ENCODE peak calls at places on chromosomes 12 and 14, in five cellular contexts. M is transverse colon, D is stomach, P is breast epithelium, A is body of pancreas. R is an unnamed sample. For H3K9me3, the result is how much of the 10 kb centered on the place peaks cover.

GRCh38 chr12:131390408-131391100 is 320.3 kb upstream of the SFSWAP start:
- DNase-seq in M (no peak), D (no peak), P (no peak), A (no peak), R (peak)

GRCh38 chr14:29236848-29237247 is 470.3 kb downstream of the FOXG1 start:
- DNase-seq in M (no peak), D (no peak), P (no peak), A (no peak), R (no peak)

GRCh38 chr12:105402366-105402765 is 71.9 kb downstream of the C12orf75 start:
- DNase-seq in M (no peak), D (no peak), P (no peak), A (no peak), R (no peak)

GRCh38 chr14:97477353-97477752 is 680.2 kb downstream of the VRK1 start:
- DNase-seq in M (no peak), D (no peak), P (no peak), A (no peak), R (no peak)

GRCh38 chr12:55931317-55931779 is 386 bp downstream of the DGKA start:
- DNase-seq in M (peak), D (no peak), P (no peak), A (no peak), R (no peak)

GRCh38 chr12:63894132-63894531 is 49.6 kb downstream of the SRGAP1 start:
- DNase-seq in M (no peak), D (no peak), P (no peak), A (no peak), R (no peak)

GRCh38 chr14:20195911-20196310 is 5.2 kb downstream of the OR11G2 start:
- DNase-seq in M (no peak), D (no peak), P (no peak), A (no peak), R (no peak)

GRCh38 chr14:61257469-61258057 is 23.6 kb downstream of the TMEM30B start:
- DNase-seq in M (no peak), D (no peak), P (no peak), A (no peak), R (no peak)

GRCh38 chr12:71756054-71756675 is 1.5 kb downstream of the RAB21 start:
- DNase-seq in M (no peak), D (no peak), P (no peak), A (no peak), R (no peak)

GRCh38 chr12:118520428-118520827 is 144.1 kb downstream of the SUDS3 start:
- DNase-seq in M (no peak), D (no peak), P (no peak), A (no peak), R (no peak)

GRCh38 chr12:92942905-92943304 is 13.8 kb upstream of the EEA1 start:
- DNase-seq in M (no peak), D (no peak), P (no peak), A (no peak), R (no peak)

GRCh38 chr12:31478425-31478824 is 112.5 kb downstream of the DENND5B start:
- DNase-seq in M (no peak), D (no peak), P (no peak), A (no peak), R (no peak)

GRCh38 chr14:97177016-97177415 is 379.8 kb downstream of the VRK1 start:
- DNase-seq in M (no peak), D (no peak), P (no peak), A (no peak), R (no peak)

GRCh38 chr14:68173227-68173972 is 353.8 kb downstream of the RAD51B start:
- DNase-seq in M (no peak), D (no peak), P (no peak), A (no peak), R (no peak)

GRCh38 chr14:102140027-102140749 is 491 bp downstream of the WDR20 start:
- DNase-seq in M (peak), D (peak), P (peak), A (peak), R (peak)

GRCh38 chr12:71392521-71393145 is 47.0 kb upstream of the LGR5 start:
- DNase-seq in M (no peak), D (no peak), P (no peak), A (peak), R (peak)

GRCh38 chr14:61319706-61320105 is 1.7 kb upstream of the PRKCH start:
- DNase-seq in M (no peak), D (no peak), P (no peak), A (no peak), R (no peak)

GRCh38 chr14:68781161-68782021 is 11.5 kb downstream of the ZFP36L1 start:
- DNase-seq in M (peak), D (peak), P (peak), A (peak), R (peak)

GRCh38 chr12:63319936-63320633 is 169.1 kb upstream of the AVPR1A start:
- DNase-seq in M (no peak), D (no peak), P (no peak), A (no peak), R (no peak)

GRCh38 chr14:63897706-63898105 is 44.9 kb downstream of the SYNE2 start:
- DNase-seq in M (no peak), D (no peak), P (no peak), A (no peak), R (no peak)

GRCh38 chr12:9378430-9378835 is 170.2 kb upstream of the PZP start:
- DNase-seq in M (no peak), D (no peak), P (no peak), A (no peak), R (peak)

GRCh38 chr14:77212933-77213656 is 31.5 kb downstream of the TMEM63C start:
- DNase-seq in M (peak), D (peak), P (no peak), A (peak), R (peak)

GRCh38 chr12:92224685-92225331 is 79.2 kb upstream of the BTG1 start:
- DNase-seq in M (no peak), D (no peak), P (no peak), A (no peak), R (no peak)

GRCh38 chr12:130013771-130014484 is 110.1 kb upstream of the TMEM132D start:
- DNase-seq in M (peak), D (peak), P (no peak), A (peak), R (peak)

GRCh38 chr12:130029151-130029550 is 125.3 kb upstream of the TMEM132D start:
- DNase-seq in M (no peak), D (no peak), P (no peak), A (no peak), R (no peak)

GRCh38 chr12:80813820-80814219 is 97.1 kb downstream of the MYF5 start:
- DNase-seq in M (no peak), D (no peak), P (no peak), A (no peak), R (no peak)

GRCh38 chr14:51216602-51217001 is 23.4 kb upstream of the TMX1 start:
- DNase-seq in M (no peak), D (no peak), P (no peak), A (no peak), R (no peak)

GRCh38 chr12:127640181-127640886 is 626.6 kb upstream of the TMEM132C start:
- DNase-seq in M (no peak), D (no peak), P (no peak), A (no peak), R (peak)

GRCh38 chr14:22829661-22830328 is at the start of gene MRPL52:
- DNase-seq in M (peak), D (peak), P (peak), A (peak), R (peak)

GRCh38 chr12:47159348-47159747 is 79.6 kb upstream of the AMIGO2 start:
- DNase-seq in M (no peak), D (no peak), P (no peak), A (no peak), R (no peak)

GRCh38 chr12:2397356-2398045 is 344.7 kb downstream of the CACNA1C start:
- DNase-seq in M (no peak), D (no peak), P (no peak), A (no peak), R (no peak)

GRCh38 chr12:49365542-49365941 is 1.7 kb upstream of the SPATS2 start:
- DNase-seq in M (no peak), D (no peak), P (no peak), A (no peak), R (no peak)

GRCh38 chr12:110798461-110798860 is 48.3 kb upstream of the CCDC63 start:
- DNase-seq in M (no peak), D (no peak), P (no peak), A (no peak), R (no peak)

GRCh38 chr14:50335389-50335788 is 23.3 kb downstream of the DMAC2L start:
- DNase-seq in M (peak), D (no peak), P (peak), A (peak), R (peak)

DNA sequence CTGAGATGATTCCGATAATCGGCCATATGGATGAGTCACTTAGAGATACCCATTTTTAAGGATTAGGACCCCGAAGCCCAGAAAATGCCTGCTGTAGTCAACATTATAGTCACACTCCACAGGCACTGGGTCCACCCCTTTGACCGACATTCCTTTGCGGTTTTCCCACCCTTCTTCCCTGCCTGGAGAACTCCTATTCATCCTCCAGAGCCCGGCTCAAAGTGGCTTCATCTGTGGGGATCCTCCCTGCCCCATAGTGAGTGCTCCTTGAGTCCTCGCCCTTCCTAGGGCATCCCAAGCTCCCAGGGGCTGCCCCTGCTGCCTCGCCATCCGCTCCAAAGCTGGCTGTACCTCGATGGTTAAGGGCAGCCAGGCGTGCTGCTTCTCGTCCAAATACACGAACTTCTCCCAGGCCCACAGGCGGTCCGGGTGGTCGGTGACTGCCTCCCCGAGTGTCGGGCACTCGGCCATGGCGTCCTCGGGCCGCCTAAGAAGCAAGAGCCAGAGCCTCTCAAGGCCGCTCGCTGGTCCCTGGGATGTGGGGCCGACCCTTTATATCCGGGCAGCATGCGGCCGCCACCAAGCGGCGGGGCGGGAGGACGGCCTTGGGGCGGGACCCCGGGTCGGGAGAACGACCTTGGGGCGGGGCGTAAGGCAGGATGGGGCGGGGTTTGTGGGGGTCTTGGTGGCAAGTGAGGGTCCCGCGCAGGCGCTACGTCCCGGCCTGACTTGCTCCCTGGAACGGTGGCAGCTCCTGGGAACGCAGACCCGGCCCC is at the start of gene TCL1A:
- DNase-seq in M (no peak), D (no peak), P (no peak), A (no peak), R (peak)
- TF ChIP-seq POLR2A in M (no peak), D (no peak), P (no peak), A (no peak), R (no peak)

GRCh38 chr14:100473249-100473648 is 114.0 kb downstream of the BEGAIN start:
- DNase-seq in M (no peak), D (no peak), P (no peak), A (no peak), R (no peak)
- TF ChIP-seq CTCF in M (no peak), D (no peak), P (no peak), A (no peak), R (no peak)

GRCh38 chr12:133236556-133236955 is 879 bp upstream of the ANHX start:
- DNase-seq in M (no peak), D (no peak), P (no peak), A (no peak), R (no peak)

GRCh38 chr12:133235401-133236112 is at the start of gene ANHX:
- DNase-seq in M (no peak), D (no peak), P (no peak), A (no peak), R (peak)

GRCh38 chr12:133233993-133234564 is 1.6 kb downstream of the ANHX start:
- DNase-seq in M (no peak), D (no peak), P (no peak), A (no peak), R (no peak)

GRCh38 chr12:133236144-133236543 is 467 bp upstream of the ANHX start:
- DNase-seq in M (no peak), D (no peak), P (no peak), A (no peak), R (peak)

DNA sequence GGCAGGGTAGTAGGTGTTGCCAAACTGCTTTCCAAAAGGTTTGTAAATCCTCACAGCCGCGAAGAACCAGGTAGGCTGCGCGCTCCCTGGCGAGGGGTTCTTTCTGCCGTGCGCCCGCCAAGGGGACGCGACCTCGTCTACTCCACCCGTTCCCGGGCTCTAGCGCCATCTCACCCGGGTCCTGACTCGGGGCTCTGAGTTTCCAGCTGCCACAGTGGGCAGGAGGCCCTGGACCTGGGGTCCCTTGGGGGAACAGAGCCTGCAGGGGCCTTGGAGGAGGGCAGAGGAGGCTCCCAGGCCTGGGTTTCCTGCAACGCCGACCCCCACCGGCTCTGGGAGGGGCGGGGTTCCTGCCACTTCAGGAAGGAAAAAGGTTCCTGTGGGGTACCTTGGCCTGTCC is 706 bp downstream of the ANHX start:
- DNase-seq in M (no peak), D (no peak), P (no peak), A (no peak), R (no peak)
- H3K9me3 ChIP-seq in M (under half), D (half or more), P (half or more), A (under half), R (under half)

DNA sequence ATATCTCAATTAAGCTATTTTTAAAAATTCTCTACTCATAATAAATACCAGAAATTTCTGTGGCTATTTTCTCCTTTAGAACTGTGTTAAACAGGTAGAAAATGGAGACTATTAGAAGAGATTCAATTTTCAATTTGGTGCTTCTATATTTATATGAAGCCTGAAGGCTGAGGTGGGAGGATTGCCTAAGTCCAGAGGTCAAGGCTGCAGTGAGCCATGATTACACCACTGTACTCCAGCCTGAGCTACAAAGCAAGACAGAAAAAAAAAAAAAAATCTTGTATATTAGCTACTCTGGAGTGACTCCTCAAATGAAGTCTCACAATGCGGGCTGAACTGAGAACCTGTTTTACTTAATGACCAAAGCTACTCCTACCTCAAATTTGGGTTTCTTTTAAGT is 9.8 kb upstream of the DPF3 start:
- DNase-seq in M (no peak), D (no peak), P (no peak), A (no peak), R (no peak)
- TF ChIP-seq POLR2A in M (no peak), D (no peak), P (no peak), A (no peak), R (no peak)